ENCODE peak calls at places on chromosomes 11 and 22, in nine cellular contexts. G is SK-N-SH, D is HepG2, F is K562, O is GM12878, S is HL-60, B is A549, T is HCT116, V is Panc1. N is an unnamed sample.
A peak's percentile ranks its signal among the peaks of the same experiment; 100 is the strongest.

GRCh38 chr11:73939096-73939495 is 11.7 kb upstream of the DNAJB13 start:
- DNase-seq in V (no peak), G (no peak), F (no peak), T (no peak), O (no peak), D (no peak), S (no peak), B (no peak), N (no peak)

GRCh38 chr11:17257200-17257599 is 19.3 kb upstream of the NUCB2 start:
- DNase-seq in G (no peak), S (no peak), O (no peak), B (no peak), V (peak; percentile 71), F (no peak), T (no peak), D (no peak), N (no peak)

GRCh38 chr11:83241291-83241946 is 44.7 kb downstream of the CCDC90B start:
- DNase-seq in D (peak; percentile 63), G (peak; percentile 38), S (peak; percentile 18), F (peak; percentile 49), O (no peak), B (peak; percentile 64), V (peak; percentile 51), T (peak; percentile 69), N (peak; percentile 88)

GRCh38 chr11:131064373-131064991 is 148.2 kb upstream of the SNX19 start:
- DNase-seq in D (peak; percentile 42), O (peak; percentile 5), G (peak; percentile 80), S (peak; percentile 23), T (peak; percentile 13), V (peak; percentile 45), F (peak; percentile 66), B (peak; percentile 54), N (peak; percentile 95)

GRCh38 chr22:19853058-19853878 is 1.4 kb downstream of the GNB1L start:
- DNase-seq in G (no peak), S (no peak), F (no peak), D (no peak), B (no peak), T (no peak), O (no peak), V (no peak), N (no peak)

GRCh38 chr11:117600261-117600783 is 196.7 kb downstream of the DSCAML1 start:
- DNase-seq in D (no peak), B (no peak), T (no peak), V (no peak), G (no peak), F (no peak), O (no peak), S (no peak), N (no peak)

GRCh38 chr11:96752221-96752620 is 362.4 kb downstream of the JRKL start:
- DNase-seq in D (no peak), G (no peak), S (no peak), B (no peak), O (no peak), F (no peak), T (no peak), V (no peak), N (no peak)

GRCh38 chr11:27347949-27348879 is 14.8 kb downstream of the CCDC34 start:
- DNase-seq in B (no peak), G (no peak), S (no peak), T (no peak), V (no peak), D (no peak), O (no peak), F (no peak), N (peak; percentile 84)

GRCh38 chr22:29633514-29634312 is 30.3 kb downstream of the NF2 start:
- DNase-seq in D (no peak), T (no peak), V (no peak), O (no peak), S (no peak), F (peak; percentile 12), B (no peak), G (no peak), N (no peak)

GRCh38 chr11:44977493-44977984 is 26.9 kb upstream of the TP53I11 start:
- DNase-seq in F (no peak), T (no peak), V (no peak), D (no peak), G (peak; percentile 57), O (no peak), B (peak; percentile 34), S (peak; percentile 15), N (peak; percentile 53)

GRCh38 chr22:22714600-22715361 is 70.4 kb downstream of the GGTLC2 start:
- DNase-seq in F (no peak), V (no peak), D (no peak), T (no peak), G (no peak), O (peak; percentile 40), B (no peak), S (no peak), N (no peak)

GRCh38 chr11:79404325-79404724 is 36.5 kb downstream of the TENM4 start:
- DNase-seq in T (no peak), O (no peak), S (peak; percentile 54), G (no peak), B (no peak), F (no peak), D (no peak), V (no peak), N (no peak)

GRCh38 chr11:79400206-79400605 is 40.6 kb downstream of the TENM4 start:
- DNase-seq in T (no peak), G (no peak), D (no peak), O (no peak), F (no peak), B (no peak), V (no peak), S (no peak), N (no peak)

GRCh38 chr11:79403839-79404238 is 37.0 kb downstream of the TENM4 start:
- DNase-seq in F (no peak), G (no peak), V (no peak), T (no peak), D (no peak), O (no peak), S (no peak), B (no peak), N (no peak)

GRCh38 chr11:79402912-79403311 is 37.9 kb downstream of the TENM4 start:
- DNase-seq in T (no peak), D (no peak), F (no peak), V (no peak), O (no peak), S (no peak), B (no peak), G (no peak), N (no peak)

GRCh38 chr11:79400717-79401330 is 40.0 kb downstream of the TENM4 start:
- DNase-seq in V (no peak), G (peak; percentile 57), O (no peak), F (peak; percentile 10), S (peak; percentile 10), T (no peak), D (peak; percentile 12), B (peak; percentile 22), N (peak; percentile 74)
- TF ChIP-seq REST in V (no peak), G (no peak), O (no peak), F (no peak), S (no peak), T (no peak), D (no peak), B (no peak), N (no peak)

DNA sequence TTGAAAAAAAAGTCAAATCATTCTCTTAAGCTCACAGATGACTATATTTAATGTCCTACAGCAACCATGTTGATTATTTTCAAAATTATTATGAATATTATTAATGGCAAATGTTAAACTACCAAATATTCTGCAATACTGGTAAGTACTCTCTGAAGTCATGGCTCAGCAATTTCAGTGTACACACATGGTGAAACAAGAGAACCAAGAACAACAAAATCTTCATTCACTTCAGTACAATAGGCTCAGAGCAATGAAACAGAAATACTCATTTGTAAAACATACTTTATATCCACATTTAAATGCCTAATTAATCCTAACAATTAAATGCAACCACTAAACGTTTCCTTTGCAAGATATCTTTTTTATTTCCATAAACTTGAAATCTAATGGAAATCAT is 347.2 kb downstream of the TTC28 start:
- DNase-seq in O (no peak), D (no peak), G (no peak), B (no peak), S (no peak), F (no peak), T (no peak), V (no peak), N (no peak)
- TF ChIP-seq REST in O (no peak), D (no peak), G (no peak), B (no peak), S (no peak), F (no peak), T (no peak), V (no peak), N (no peak)

GRCh38 chr22:28147401-28147800 is 228.3 kb upstream of the PITPNB start:
- DNase-seq in T (no peak), F (no peak), V (no peak), B (no peak), O (no peak), S (no peak), G (no peak), D (no peak), N (no peak)
- TF ChIP-seq REST in T (no peak), F (no peak), V (no peak), B (no peak), O (no peak), S (no peak), G (no peak), D (no peak), N (no peak)

GRCh38 chr11:64754919-64755662 is 4.7 kb downstream of the PYGM start:
- DNase-seq in F (no peak), T (no peak), S (no peak), O (no peak), V (no peak), D (no peak), B (no peak), G (no peak), N (no peak)

GRCh38 chr11:64753380-64754123 is 6.2 kb downstream of the PYGM start:
- DNase-seq in V (no peak), D (no peak), S (no peak), O (no peak), B (no peak), F (peak; percentile 59), T (no peak), G (no peak), N (peak; percentile 76)

GRCh38 chr11:64757549-64758329 is 2.0 kb downstream of the PYGM start:
- DNase-seq in O (no peak), D (no peak), S (no peak), V (no peak), G (peak; percentile 29), F (no peak), B (no peak), T (no peak), N (no peak)

GRCh38 chr11:64754124-64754918 is 5.5 kb downstream of the PYGM start:
- DNase-seq in S (no peak), O (no peak), V (no peak), D (no peak), G (no peak), B (no peak), T (no peak), F (peak; percentile 82), N (no peak)

DNA sequence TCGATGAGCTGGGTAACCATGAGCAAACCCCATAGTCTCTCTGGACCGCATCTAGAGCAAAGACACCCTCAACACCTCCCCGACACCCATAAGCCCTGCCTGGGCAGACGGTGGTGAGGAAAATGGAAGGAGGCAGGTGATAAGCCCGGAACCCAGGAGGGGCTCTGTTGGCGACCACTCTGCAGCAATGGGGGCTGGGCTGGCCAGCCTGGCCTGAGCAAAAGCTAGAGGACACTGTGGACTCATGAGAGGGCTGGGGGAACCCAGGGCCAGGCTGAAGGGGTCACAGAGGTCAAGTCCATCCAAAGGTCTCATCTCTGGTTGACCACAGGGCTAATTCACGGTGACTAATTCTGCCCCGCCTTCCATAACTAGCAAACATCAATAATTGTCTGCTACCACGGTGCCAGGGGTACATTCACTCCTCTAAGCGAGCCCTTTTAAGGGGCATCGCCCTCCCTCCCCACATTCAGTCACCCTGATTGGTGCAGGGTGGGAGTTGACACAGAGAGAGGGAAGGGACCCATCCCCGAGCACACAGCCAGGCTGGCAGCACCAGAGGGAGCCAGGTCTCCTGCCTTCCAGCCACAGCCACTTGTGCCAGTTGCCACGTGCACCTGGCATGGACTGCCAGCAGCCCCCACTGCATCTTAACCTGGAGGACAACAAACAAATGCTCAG is 4.0 kb downstream of the PYGM start:
- DNase-seq in G (peak; percentile 15), B (no peak), D (no peak), O (no peak), S (no peak), T (no peak), V (no peak), F (no peak), N (no peak)
- TF ChIP-seq REST in G (no peak), B (no peak), D (no peak), O (no peak), S (no peak), T (no peak), V (no peak), F (no peak), N (no peak)

N was measured in GM23338.